ENCODE peak calls at places on chromosomes 13 and 19, in six cellular contexts. E is transverse colon, S is PC-3, B is cardiac muscle cell, Q is left ventricle myocardium inferior, W is heart right ventricle. M is an unnamed sample.

GRCh38 chr19:39372047-39372802 is 18.7 kb downstream of the PAF1 start:
- DNase-seq in Q (peak; percentile 82), S (no peak), B (peak; percentile 99), E (peak; percentile 57), W (peak; percentile 70), M (no peak)

GRCh38 chr19:48342841-48343540 is 17.6 kb downstream of the EMP3 start:
- DNase-seq in E (no peak), S (peak; percentile 45), W (no peak), Q (no peak), B (peak; percentile 47), M (no peak)

GRCh38 chr19:43468354-43469159 is 3.1 kb upstream of the LYPD3 start:
- DNase-seq in S (no peak), B (no peak), Q (no peak), E (no peak), W (no peak), M (no peak)

GRCh38 chr13:51643114-51643881 is 59.0 kb downstream of the WDFY2 start:
- DNase-seq in B (peak; percentile 85), E (no peak), Q (no peak), W (no peak), S (peak; percentile 83), M (peak; percentile 70)

GRCh38 chr19:31718041-31718440 is 368.8 kb upstream of the TSHZ3 start:
- DNase-seq in W (no peak), S (no peak), E (no peak), B (peak; percentile 46), Q (no peak), M (no peak)

GRCh38 chr19:1853295-1854031 is 5.2 kb upstream of the REXO1 start:
- DNase-seq in E (peak; percentile 94), W (peak; percentile 83), Q (peak; percentile 79), S (peak; percentile 71), B (peak; percentile 82), M (peak; percentile 46)

GRCh38 chr13:82751221-82751620 is 1131.1 kb downstream of the SLITRK1 start:
- DNase-seq in B (no peak), E (no peak), S (no peak), Q (no peak), W (no peak), M (no peak)

GRCh38 chr19:13962738-13963602 is 10.7 kb downstream of the DCAF15 start:
- DNase-seq in E (no peak), W (no peak), Q (no peak), S (no peak), B (peak; percentile 73), M (no peak)

GRCh38 chr19:7861619-7862412 is 12.4 kb downstream of the PRR36 start:
- DNase-seq in B (no peak), S (no peak), Q (no peak), W (no peak), E (no peak), M (no peak)

GRCh38 chr19:49820125-49820524 is 2.0 kb downstream of the MED25 start:
- DNase-seq in E (no peak), W (no peak), B (peak; percentile 70), S (no peak), Q (no peak), M (no peak)

GRCh38 chr13:42832341-42833153 is 51.2 kb downstream of the FAM216B start:
- DNase-seq in Q (no peak), W (no peak), E (peak; percentile 31), B (peak; percentile 90), S (peak; percentile 89), M (peak; percentile 80)

GRCh38 chr19:48196321-48196761 is 25.9 kb downstream of the ZSWIM9 start:
- DNase-seq in Q (no peak), B (peak; percentile 43), S (no peak), W (no peak), E (no peak), M (no peak)

GRCh38 chr13:73421310-73421912 is 362.6 kb downstream of the KLF5 start:
- DNase-seq in W (no peak), S (peak; percentile 96), Q (no peak), E (peak; percentile 68), B (no peak), M (peak; percentile 87)

GRCh38 chr13:90084684-90085290 is 1262.7 kb upstream of the MIR17HG start:
- DNase-seq in S (no peak), E (no peak), W (no peak), B (peak; percentile 3), Q (no peak), M (no peak)

GRCh38 chr13:35961461-35962220 is 169.5 kb downstream of the DCLK1 start:
- DNase-seq in Q (no peak), E (no peak), W (no peak), S (peak; percentile 13), B (no peak), M (no peak)

GRCh38 chr19:18708452-18709231 is 25.2 kb downstream of the CRTC1 start:
- DNase-seq in S (no peak), Q (peak; percentile 41), W (no peak), B (no peak), E (no peak), M (no peak)

GRCh38 chr19:18710986-18711751 is 27.7 kb downstream of the CRTC1 start:
- DNase-seq in W (peak; percentile 56), B (peak; percentile 76), Q (peak; percentile 67), E (no peak), S (no peak), M (no peak)

GRCh38 chr19:18709546-18709945 is 26.1 kb downstream of the CRTC1 start:
- DNase-seq in E (no peak), S (no peak), B (no peak), W (no peak), Q (no peak), M (no peak)

GRCh38 chr19:18711893-18712292 is 28.4 kb downstream of the CRTC1 start:
- DNase-seq in B (no peak), E (no peak), S (no peak), W (no peak), Q (no peak), M (no peak)

DNA sequence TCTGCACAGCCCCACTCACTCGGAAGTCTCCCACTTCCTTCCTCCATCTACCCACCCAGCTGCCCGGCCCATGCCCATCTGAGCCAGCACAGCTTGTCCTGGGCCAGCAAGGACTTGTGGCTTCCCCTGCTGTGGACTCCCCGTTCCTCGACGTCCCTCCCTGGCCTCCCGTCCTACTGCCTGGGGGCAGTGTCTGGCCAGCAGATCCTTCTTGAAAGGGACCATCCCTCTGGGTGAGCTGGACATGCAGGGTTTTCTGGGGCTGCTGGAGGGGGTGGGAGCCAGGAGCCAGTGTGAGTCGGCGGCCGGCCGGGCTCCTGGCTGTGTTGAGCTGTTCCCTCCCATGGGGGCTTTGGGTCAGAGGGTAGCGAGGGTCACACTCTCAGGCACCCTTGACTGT is 26.7 kb downstream of the CRTC1 start:
- DNase-seq in Q (no peak), W (no peak), S (no peak), B (no peak), E (no peak), M (no peak)
- H3K4me1 ChIP-seq in Q (peaks cover 49% of the 10 kb centered on the region), W (peaks cover 22% of the 10 kb centered on the region), S (no peaks in the 10 kb centered on the region), B (no peaks in the 10 kb centered on the region), E (no peaks in the 10 kb centered on the region), M (no peaks in the 10 kb centered on the region)

GRCh38 chr13:48994731-48995130 is 19.0 kb downstream of the FNDC3A start:
- DNase-seq in B (peak; percentile 60), S (no peak), E (no peak), W (no peak), Q (no peak), M (no peak)

GRCh38 chr13:48990900-48991299 is 15.2 kb downstream of the FNDC3A start:
- DNase-seq in S (no peak), W (no peak), E (no peak), Q (no peak), B (no peak), M (no peak)

GRCh38 chr13:48998893-48999292 is 23.2 kb downstream of the FNDC3A start:
- DNase-seq in S (no peak), E (no peak), W (no peak), B (no peak), Q (no peak), M (no peak)

GRCh38 chr13:48993150-48993549 is 17.4 kb downstream of the FNDC3A start:
- DNase-seq in Q (no peak), W (no peak), S (no peak), E (no peak), B (no peak), M (no peak)
- TF ChIP-seq CTCF in Q (no peak), W (no peak), S (no peak), E (no peak), B (no peak), M (no peak)

GRCh38 chr13:29587645-29588044 is 7.8 kb downstream of the SLC7A1 start:
- DNase-seq in W (no peak), E (no peak), B (no peak), S (no peak), Q (no peak), M (no peak)
- H3K4me1 ChIP-seq in W (peaks cover under 1% of the 10 kb centered on the region), E (no peaks in the 10 kb centered on the region), B (no peaks in the 10 kb centered on the region), S (peaks cover 23% of the 10 kb centered on the region), Q (peaks cover 21% of the 10 kb centered on the region), M (peaks cover 39% of the 10 kb centered on the region)

DNA sequence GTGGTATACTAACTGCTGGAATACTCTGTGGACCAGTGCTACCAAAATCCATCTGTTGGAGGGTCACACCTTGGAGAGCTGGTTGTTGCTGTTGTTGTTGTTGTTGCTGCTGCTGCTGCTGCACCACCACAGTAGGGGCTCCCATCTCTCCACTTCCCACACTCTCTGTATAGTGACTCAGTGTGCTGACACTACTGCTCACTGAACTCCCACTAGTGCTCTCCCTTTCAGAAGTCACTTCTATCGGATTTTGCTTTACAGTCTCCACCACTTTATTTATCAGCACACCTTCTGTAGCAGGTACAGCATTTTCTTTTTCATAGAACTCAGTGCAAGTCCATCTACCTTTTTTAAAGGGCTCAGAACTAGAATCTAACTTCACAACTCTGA is 1.7 kb downstream of the TSC22D1 start:
- DNase-seq in Q (no peak), S (peak; percentile 38), W (no peak), E (no peak), B (no peak), M (no peak)
- TF ChIP-seq CTCF in Q (no peak), S (no peak), W (no peak), E (no peak), B (no peak), M (peak; percentile 9)

DNA sequence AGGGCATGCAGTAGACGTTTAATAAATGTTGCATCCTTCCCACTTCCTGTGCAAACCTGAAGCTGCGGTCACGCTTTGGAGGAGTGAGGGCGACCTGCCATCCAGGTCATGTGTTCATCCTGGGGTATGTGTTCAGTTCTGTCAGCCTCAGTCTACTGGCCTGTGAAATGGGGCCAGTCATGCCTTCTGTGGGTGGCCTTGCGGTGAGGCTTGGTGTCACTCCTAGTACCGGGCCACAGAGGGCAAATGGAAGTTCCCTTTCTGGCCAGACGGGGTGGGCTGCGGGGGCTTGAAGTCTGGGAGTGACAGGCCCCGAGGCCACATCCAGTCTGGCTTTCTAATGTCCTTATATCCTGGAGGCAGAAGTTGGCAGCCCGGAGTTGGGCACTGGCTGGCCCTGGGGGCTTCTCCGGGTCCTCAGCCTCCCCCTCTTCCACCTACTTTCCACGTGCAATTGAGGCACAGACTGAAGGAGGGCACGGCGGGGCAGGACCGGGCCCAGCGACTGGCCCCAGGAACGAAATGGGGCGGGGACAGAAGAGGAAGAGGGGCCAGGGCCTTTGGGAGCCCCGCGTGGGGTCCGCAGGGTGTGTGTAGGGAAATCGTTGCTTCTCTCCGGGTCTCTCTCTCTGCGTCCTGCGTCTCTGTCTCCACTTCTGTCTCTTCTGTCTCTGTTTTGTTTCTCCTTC is 11.1 kb downstream of the PDE4A start:
- DNase-seq in Q (peak; percentile 32), B (peak; percentile 36), E (peak; percentile 61), W (no peak), S (peak; percentile 37), M (no peak)
- H3K4me1 ChIP-seq in Q (peaks cover 45% of the 10 kb centered on the region), B (peaks cover 4% of the 10 kb centered on the region), E (peaks cover 11% of the 10 kb centered on the region), W (peaks cover 16% of the 10 kb centered on the region), S (peaks cover 25% of the 10 kb centered on the region), M (peaks cover 9% of the 10 kb centered on the region)

M was measured in PC-9.